ENCODE peak calls at places on chromosome X, in four cellular contexts. J is thoracic aorta, U is activated T-cell treated with anti-CD3 and anti-CD28 coated beads for 1 hour, A is NCI-H2081. T is an unnamed sample.

GRCh38 chrX:14673764-14674163 is 144.4 kb downstream of the GLRA2 start:
- DNase-seq in U (no peak), A (peak), J (no peak), T (peak)

GRCh38 chrX:14065800-14066199 is 36.1 kb upstream of the GEMIN8 start:
- DNase-seq in U (no peak), J (no peak), A (no peak), T (no peak)

GRCh38 chrX:103918050-103918449 is 44.4 kb upstream of the TMSB15B start:
- DNase-seq in J (no peak), A (peak), U (peak), T (peak)

GRCh38 chrX:110966839-110967238 is 129.2 kb upstream of the PAK3 start:
- DNase-seq in U (no peak), J (no peak), A (no peak), T (no peak)

GRCh38 chrX:39022106-39022505 is 220.8 kb downstream of the MID1IP1 start:
- DNase-seq in A (no peak), J (no peak), U (no peak), T (no peak)

GRCh38 chrX:113741744-113742143 is 842.1 kb upstream of the HTR2C start:
- DNase-seq in U (no peak), J (no peak), A (peak), T (no peak)

GRCh38 chrX:152170621-152171020 is 32.2 kb upstream of the MAGEA10 start:
- DNase-seq in J (no peak), U (no peak), A (no peak), T (no peak)

GRCh38 chrX:102712967-102713677 is 874 bp downstream of the GPRASP2 start:
- DNase-seq in J (no peak), U (no peak), A (peak), T (peak)

GRCh38 chrX:57643698-57644097 is 36.4 kb downstream of the NLRP2B start:
- DNase-seq in A (no peak), U (no peak), J (no peak), T (no peak)

GRCh38 chrX:41384041-41384705 is 50.2 kb downstream of the DDX3X start:
- DNase-seq in A (no peak), U (no peak), J (peak), T (no peak)

GRCh38 chrX:137771537-137771936 is 205.6 kb downstream of the ZIC3 start:
- DNase-seq in U (no peak), J (no peak), A (no peak), T (no peak)

GRCh38 chrX:154436597-154437397 is at the start of gene GDI1:
- DNase-seq in A (peak), J (no peak), U (peak), T (peak)

GRCh38 chrX:109793191-109793590 is 60.1 kb upstream of the ACSL4 start:
- DNase-seq in J (no peak), U (no peak), A (no peak), T (no peak)